ENCODE peak calls at places on chromosomes 1 and 21, in seven cellular contexts. V is HCT116, B is SK-N-SH, R is K562, Q is HepG2, U is GM12878, H is H1. M is an unnamed sample.

GRCh38 chr1:157194739-157195520 is 56.7 kb upstream of the ETV3 start:
- DNase-seq in V (no peak), B (peak; percentile 37), R (no peak), Q (no peak), U (no peak), H (peak; percentile 54), M (no peak)

GRCh38 chr1:87941292-87941946 is 612.7 kb downstream of the LMO4 start:
- DNase-seq in V (no peak), B (no peak), R (no peak), Q (no peak), U (no peak), H (no peak), M (no peak)

GRCh38 chr1:64659478-64659877 is 85.4 kb upstream of the RAVER2 start:
- DNase-seq in V (no peak), B (no peak), R (no peak), Q (no peak), U (no peak), H (no peak), M (no peak)

GRCh38 chr1:116947090-116947489 is 37.4 kb downstream of the PTGFRN start:
- DNase-seq in V (no peak), B (peak; percentile 47), R (no peak), Q (no peak), U (no peak), H (no peak), M (no peak)

GRCh38 chr1:160460214-160460642 is 59.9 kb downstream of the VANGL2 start:
- DNase-seq in V (no peak), B (no peak), R (no peak), Q (no peak), U (peak; percentile 56), H (no peak), M (no peak)

GRCh38 chr1:96259399-96259798 is 462.2 kb upstream of the PTBP2 start:
- DNase-seq in V (no peak), B (no peak), R (no peak), Q (no peak), U (no peak), H (no peak), M (no peak)

GRCh38 chr1:161192476-161193465 is 6.1 kb downstream of the ADAMTS4 start:
- DNase-seq in V (peak; percentile 54), B (peak; percentile 89), R (peak; percentile 81), Q (peak; percentile 72), U (no peak), H (peak; percentile 70), M (peak; percentile 87)

GRCh38 chr21:26806734-26807372 is 38.4 kb downstream of the ADAMTS1 start:
- DNase-seq in V (no peak), B (no peak), R (no peak), Q (no peak), U (no peak), H (no peak), M (no peak)

GRCh38 chr1:63836374-63836773 is 62.6 kb downstream of the ROR1 start:
- DNase-seq in V (no peak), B (no peak), R (no peak), Q (no peak), U (no peak), H (no peak), M (no peak)

GRCh38 chr1:92230736-92231135 is 13.0 kb downstream of the C1orf146 start:
- DNase-seq in V (no peak), B (no peak), R (no peak), Q (no peak), U (no peak), H (no peak), M (no peak)

GRCh38 chr1:170765279-170765678 is 101.3 kb downstream of the PRRX1 start:
- DNase-seq in V (no peak), B (no peak), R (no peak), Q (no peak), U (no peak), H (no peak), M (no peak)

GRCh38 chr1:114116086-114116485 is 37.6 kb downstream of the SYT6 start:
- DNase-seq in V (no peak), B (no peak), R (no peak), Q (no peak), U (no peak), H (no peak), M (no peak)

GRCh38 chr1:159921700-159922498 is 3.4 kb downstream of the TAGLN2 start:
- DNase-seq in V (no peak), B (peak; percentile 62), R (peak; percentile 73), Q (no peak), U (no peak), H (no peak), M (no peak)

GRCh38 chr1:160547371-160547901 is 24.4 kb upstream of the SLAMF6 start:
- DNase-seq in V (no peak), B (no peak), R (no peak), Q (no peak), U (no peak), H (no peak), M (no peak)

GRCh38 chr1:184093071-184093470 is 41.5 kb downstream of the TSEN15 start:
- DNase-seq in V (no peak), B (no peak), R (no peak), Q (no peak), U (no peak), H (no peak), M (no peak)

GRCh38 chr1:47431534-47431933 is 6.3 kb upstream of the FOXD2 start:
- DNase-seq in V (no peak), B (no peak), R (no peak), Q (no peak), U (no peak), H (no peak), M (no peak)

GRCh38 chr1:156152628-156153027 is 757 bp upstream of the SEMA4A start:
- DNase-seq in V (no peak), B (no peak), R (no peak), Q (no peak), U (no peak), H (no peak), M (no peak)

GRCh38 chr21:14900611-14901010 is 164.2 kb downstream of the NRIP1 start:
- DNase-seq in V (no peak), B (no peak), R (no peak), Q (no peak), U (no peak), H (no peak), M (no peak)

DNA sequence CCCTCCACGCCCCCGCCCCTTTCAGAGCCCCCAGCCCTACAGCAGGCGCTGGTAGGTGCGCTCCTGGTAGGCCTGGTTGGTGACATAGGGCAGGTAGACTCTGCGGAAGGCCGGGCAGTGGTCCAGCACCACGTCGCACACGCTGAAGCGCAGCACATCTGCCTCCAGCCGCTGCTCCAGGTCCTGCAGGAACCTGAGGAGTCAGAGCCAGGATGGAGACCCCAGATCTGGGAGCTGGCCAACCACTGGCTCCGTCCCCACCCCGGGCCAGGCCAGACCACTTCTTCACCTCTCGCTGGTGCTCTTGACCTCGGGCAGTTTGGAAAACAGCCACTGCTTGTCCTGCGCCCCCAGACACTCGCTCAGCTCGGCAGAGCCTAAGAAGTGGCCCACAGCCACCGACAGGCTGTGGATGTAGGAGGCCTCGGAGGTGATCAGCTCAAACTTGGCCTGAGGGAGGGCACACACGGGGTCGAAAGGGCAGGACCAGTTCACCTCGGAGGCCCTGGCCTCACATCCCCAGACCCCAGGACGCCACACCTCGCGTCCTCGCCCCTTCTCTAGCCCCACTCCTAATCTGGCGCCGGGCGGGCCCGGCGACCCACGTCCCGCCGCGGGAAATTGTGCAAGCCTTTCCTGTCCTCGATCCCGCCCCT is 6.4 kb downstream of the ARHGEF19 start:
- DNase-seq in V (no peak), B (no peak), R (no peak), Q (no peak), U (no peak), H (no peak), M (no peak)
- TF ChIP-seq JUND in V (no peak), B (no peak), R (no peak), Q (no peak), U (no peak), H (no peak), M (no peak)

GRCh38 chr1:228315945-228316588 is 90.6 kb downstream of the TRIM11 start:
- DNase-seq in V (no peak), B (no peak), R (no peak), Q (no peak), U (no peak), H (no peak), M (no peak)
- TF ChIP-seq JUND in V (no peak), B (no peak), R (no peak), Q (no peak), U (no peak), H (no peak), M (no peak)

GRCh38 chr21:29257701-29258100 is 41.0 kb upstream of the BACH1 start:
- DNase-seq in V (no peak), B (no peak), R (no peak), Q (peak; percentile 6), U (no peak), H (no peak), M (no peak)

GRCh38 chr21:29258626-29259335 is 39.9 kb upstream of the BACH1 start:
- DNase-seq in V (no peak), B (no peak), R (no peak), Q (peak; percentile 20), U (no peak), H (no peak), M (peak; percentile 31)

GRCh38 chr21:29260461-29260860 is 38.3 kb upstream of the BACH1 start:
- DNase-seq in V (no peak), B (no peak), R (no peak), Q (no peak), U (no peak), H (no peak), M (no peak)

GRCh38 chr21:29254550-29254949 is 44.2 kb upstream of the BACH1 start:
- DNase-seq in V (no peak), B (no peak), R (no peak), Q (no peak), U (no peak), H (no peak), M (no peak)

DNA sequence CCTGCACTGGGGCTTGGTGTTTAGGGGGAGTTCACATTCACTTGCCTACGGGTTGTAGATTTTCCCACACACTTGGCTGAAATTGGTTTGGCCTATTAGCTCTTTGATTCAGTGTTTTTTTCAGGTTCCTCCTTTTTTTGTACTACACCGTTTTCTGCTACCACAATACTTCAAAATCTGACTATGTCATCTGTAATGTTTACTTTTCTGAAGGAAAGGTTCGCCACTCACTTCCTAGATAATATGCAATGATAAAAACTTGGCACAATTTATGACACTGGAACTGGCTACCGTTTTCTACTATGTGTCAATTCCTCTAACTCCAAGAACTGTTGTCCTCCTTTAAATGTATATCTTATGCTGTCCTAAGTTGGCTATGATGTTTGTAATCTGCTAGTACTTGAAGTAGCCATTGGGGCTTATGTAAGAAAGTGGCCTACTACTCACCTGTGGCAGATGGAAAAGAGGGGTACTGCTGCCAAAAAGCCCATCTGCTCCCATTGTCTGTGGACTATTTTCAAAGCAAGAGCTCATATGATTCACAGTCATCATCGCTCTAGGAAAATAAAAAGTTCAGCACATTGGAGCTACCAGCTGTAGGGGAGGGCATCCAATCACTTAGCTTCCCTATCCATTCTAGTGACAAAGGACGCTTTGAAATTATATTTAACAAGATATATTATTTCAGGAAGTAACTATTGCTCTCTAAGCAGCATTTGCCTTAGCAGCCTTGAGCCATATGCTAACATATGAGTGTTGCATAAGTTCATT is 42.4 kb upstream of the BACH1 start:
- DNase-seq in V (no peak), B (no peak), R (no peak), Q (no peak), U (no peak), H (no peak), M (peak; percentile 33)
- TF ChIP-seq JUND in V (no peak), B (no peak), R (no peak), Q (no peak), U (no peak), H (no peak), M (no peak)

DNA sequence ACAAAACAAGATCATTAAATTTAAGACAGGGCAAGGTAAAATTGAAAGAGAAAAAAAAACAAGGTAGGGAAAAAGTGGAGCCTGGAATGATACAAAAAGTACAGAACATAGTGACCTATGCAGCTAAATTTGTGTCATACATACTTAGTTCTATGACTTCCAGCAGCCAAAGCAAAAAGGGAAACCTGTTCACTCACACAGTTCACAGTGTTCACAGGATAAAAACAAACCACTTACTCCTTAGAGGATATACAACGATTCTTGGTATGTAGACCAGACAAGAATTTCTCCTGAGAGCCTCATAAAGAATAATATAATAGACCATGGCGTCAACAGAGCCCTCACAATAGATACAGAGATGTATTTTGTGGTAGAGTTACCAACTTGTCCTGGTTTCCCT is 27.5 kb downstream of the COA7 start:
- DNase-seq in V (no peak), B (no peak), R (no peak), Q (no peak), U (no peak), H (no peak), M (no peak)
- TF ChIP-seq JUND in V (no peak), B (no peak), R (no peak), Q (no peak), U (no peak), H (no peak), M (no peak)

M was measured in T47D.